ENCODE peak calls at places on chromosomes 7 and 10, in four cellular contexts. A is AG10803, X is astrocyte of the spinal cord, V is choroid plexus epithelial cell. Z is an unnamed sample.

GRCh38 chr10:28378986-28379585 is 76.2 kb upstream of the MPP7 start:
- DNase-seq in A (no peak), X (no peak), V (no peak), Z (no peak)

GRCh38 chr10:6746782-6747181 is 166.7 kb upstream of the PRKCQ start:
- DNase-seq in A (peak), X (no peak), V (peak), Z (no peak)

GRCh38 chr10:12243860-12244620 is 48.1 kb downstream of the CDC123 start:
- DNase-seq in A (no peak), X (no peak), V (no peak), Z (no peak)

GRCh38 chr10:86169506-86170254 is 196.9 kb downstream of the GRID1 start:
- DNase-seq in A (no peak), X (no peak), V (no peak), Z (peak)

GRCh38 chr10:132878091-132878729 is 64.2 kb downstream of the CFAP46 start:
- DNase-seq in A (peak), X (no peak), V (no peak), Z (no peak)

GRCh38 chr10:128268015-128268722 is 141.9 kb upstream of the MKI67 start:
- DNase-seq in A (no peak), X (no peak), V (peak), Z (peak)

GRCh38 chr7:2198760-2199159 is 34.0 kb downstream of the MAD1L1 start:
- DNase-seq in A (no peak), X (no peak), V (no peak), Z (no peak)

GRCh38 chr7:5420841-5421625 is 2.6 kb downstream of the TNRC18 start:
- DNase-seq in A (no peak), X (no peak), V (peak), Z (no peak)

GRCh38 chr7:32171248-32171647 is 101.0 kb upstream of the PDE1C start:
- DNase-seq in A (no peak), X (no peak), V (no peak), Z (no peak)

GRCh38 chr7:103679156-103680132 is 233.4 kb upstream of the SLC26A5 start:
- DNase-seq in A (no peak), X (peak), V (peak), Z (no peak)

GRCh38 chr10:105797234-105797890 is 1156.3 kb downstream of the SORCS3 start:
- DNase-seq in A (no peak), X (peak), V (peak), Z (peak)

GRCh38 chr10:44935201-44935960 is 24.2 kb upstream of the RASSF4 start:
- DNase-seq in A (peak), X (peak), V (peak), Z (no peak)

GRCh38 chr10:88624840-88625239 is 38.3 kb downstream of the LIPJ start:
- DNase-seq in A (no peak), X (no peak), V (no peak), Z (no peak)

GRCh38 chr7:7982904-7983303 is 14.3 kb downstream of the GLCCI1 start:
- DNase-seq in A (no peak), X (no peak), V (no peak), Z (no peak)

GRCh38 chr7:87876759-87877234 is 504 bp downstream of the DBF4 start:
- DNase-seq in A (peak), X (peak), V (peak), Z (no peak)

GRCh38 chr7:32564542-32564941 is 69.3 kb downstream of the AVL9 start:
- DNase-seq in A (no peak), X (no peak), V (peak), Z (no peak)

GRCh38 chr7:133945497-133945896 is 181.6 kb upstream of the LRGUK start:
- DNase-seq in A (peak), X (no peak), V (peak), Z (no peak)

GRCh38 chr7:116180302-116180701 is 30.0 kb upstream of the TES start:
- DNase-seq in A (peak), X (peak), V (peak), Z (peak)

GRCh38 chr7:111752022-111752582 is 189.8 kb upstream of the IMMP2L start:
- DNase-seq in A (peak), X (peak), V (peak), Z (peak)

GRCh38 chr7:105678811-105679495 is 97.7 kb upstream of the EFCAB10 start:
- DNase-seq in A (peak), X (no peak), V (peak), Z (no peak)

GRCh38 chr10:128045833-128046120 is 80.4 kb downstream of the MKI67 start:
- DNase-seq in A (no peak), X (no peak), V (no peak), Z (no peak)

GRCh38 chr7:152583006-152583405 is 92.9 kb downstream of the XRCC2 start:
- DNase-seq in A (no peak), X (no peak), V (no peak), Z (no peak)

GRCh38 chr7:103990991-103991390 is 1.5 kb upstream of the RELN start:
- DNase-seq in A (no peak), X (no peak), V (no peak), Z (no peak)

GRCh38 chr10:5959581-5960069 is 17.7 kb downstream of the IL15RA start:
- DNase-seq in A (no peak), X (no peak), V (no peak), Z (no peak)

GRCh38 chr10:3592424-3592823 is 192.6 kb downstream of the KLF6 start:
- DNase-seq in A (no peak), X (no peak), V (no peak), Z (no peak)

GRCh38 chr7:152489044-152489443 is 53.2 kb upstream of the KMT2C start:
- DNase-seq in A (no peak), X (no peak), V (no peak), Z (no peak)

GRCh38 chr7:151539055-151539714 is 19.5 kb upstream of the RHEB start:
- DNase-seq in A (no peak), X (no peak), V (peak), Z (no peak)

GRCh38 chr7:141409911-141410329 is 141.3 kb upstream of the AGK start:
- DNase-seq in A (no peak), X (no peak), V (no peak), Z (no peak)

GRCh38 chr7:31488562-31489203 is 25.2 kb upstream of the ITPRID1 start:
- DNase-seq in A (peak), X (peak), V (peak), Z (peak)

GRCh38 chr7:63900394-63901203 is 98.0 kb upstream of the ZNF722 start:
- DNase-seq in A (peak), X (no peak), V (no peak), Z (no peak)

GRCh38 chr10:14971867-14972448 is 12.8 kb downstream of the MEIG1 start:
- DNase-seq in A (no peak), X (peak), V (peak), Z (peak)

GRCh38 chr10:119336599-119336998 is 129.2 kb downstream of the GRK5 start:
- DNase-seq in A (no peak), X (no peak), V (no peak), Z (no peak)

GRCh38 chr10:100182908-100183307 is 2.9 kb downstream of the ERLIN1 start:
- DNase-seq in A (no peak), X (no peak), V (no peak), Z (no peak)

GRCh38 chr7:47979145-47979831 is at the start of gene HUS1:
- DNase-seq in A (peak), X (peak), V (peak), Z (peak)

GRCh38 chr7:8261711-8262695 is at the start of gene ICA1:
- DNase-seq in A (peak), X (peak), V (peak), Z (no peak)

GRCh38 chr7:74429153-74429747 is 24.5 kb upstream of the GTF2IRD1 start:
- DNase-seq in A (peak), X (peak), V (peak), Z (no peak)
- H3K4me3 ChIP-seq in A (no peak), X (no peak), V (no peak), Z (no peak)

DNA sequence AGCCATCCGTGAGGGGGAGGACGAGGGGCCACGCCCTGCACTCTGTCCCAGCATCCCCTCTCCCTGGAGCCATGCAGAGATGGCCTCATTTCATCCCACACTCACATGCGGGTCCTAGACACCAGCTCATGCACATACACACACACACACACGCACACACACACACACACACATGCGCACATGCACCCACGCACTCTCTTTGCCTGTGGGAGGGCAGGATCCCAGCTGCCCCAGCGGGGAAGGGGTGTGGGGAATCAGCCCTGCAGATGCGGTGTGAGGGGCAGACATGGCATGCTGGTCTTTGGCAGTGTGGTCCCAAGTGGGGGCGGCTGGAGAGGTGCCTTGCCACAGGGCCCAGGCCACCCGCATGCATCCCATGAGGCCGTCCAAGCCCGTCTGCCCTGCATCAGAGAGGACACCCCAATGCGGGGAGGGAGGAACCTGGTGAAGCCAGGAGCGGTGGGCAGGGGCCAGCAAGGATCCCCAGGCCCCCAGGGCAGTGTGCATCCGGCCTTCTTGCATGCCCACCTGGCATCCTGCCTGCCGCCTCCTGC is 68.1 kb downstream of the LHPP start:
- DNase-seq in A (no peak), X (no peak), V (no peak), Z (no peak)
- H3K4me3 ChIP-seq in A (no peak), X (no peak), V (no peak), Z (no peak)

DNA sequence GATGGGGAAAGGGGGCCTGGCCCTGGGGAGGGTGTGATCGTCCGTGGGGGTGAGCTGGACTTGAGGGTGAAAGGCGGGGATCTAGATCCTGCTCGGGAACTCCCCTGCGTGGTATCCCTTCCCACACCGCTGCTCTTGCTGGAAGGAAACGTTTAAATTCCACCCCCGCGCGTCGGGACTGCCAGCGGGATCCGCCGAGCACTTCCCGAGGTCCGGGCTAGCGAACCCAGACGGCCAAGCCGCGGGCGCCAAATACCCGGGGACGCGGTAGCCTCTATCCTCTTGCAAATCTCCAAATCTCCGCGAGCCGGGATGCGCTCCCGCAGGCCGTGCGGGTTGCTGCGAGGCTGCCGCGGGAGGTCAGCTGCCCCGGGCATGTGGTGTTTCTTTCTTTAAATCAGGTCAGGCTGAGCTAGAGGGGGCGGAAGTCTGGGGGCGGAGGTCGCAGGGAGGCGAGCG is 904 bp downstream of the NPTX2 start:
- DNase-seq in A (no peak), X (no peak), V (no peak), Z (no peak)
- H3K4me3 ChIP-seq in A (no peak), X (no peak), V (no peak), Z (no peak)

GRCh38 chr10:73871915-73872710 is 2.2 kb downstream of the CAMK2G start:
- DNase-seq in A (peak), X (no peak), V (peak), Z (no peak)
- H3K4me3 ChIP-seq in A (peak), X (no peak), V (no peak), Z (no peak)

GRCh38 chr7:128890306-128891109 is 20.0 kb downstream of the KCP start:
- DNase-seq in A (no peak), X (no peak), V (no peak), Z (no peak)
- H3K4me3 ChIP-seq in A (no peak), X (no peak), V (no peak), Z (no peak)

GRCh38 chr10:613661-614340 is 75.7 kb downstream of the DIP2C start:
- DNase-seq in A (no peak), X (no peak), V (no peak), Z (no peak)

GRCh38 chr10:617471-617870 is 72.0 kb downstream of the DIP2C start:
- DNase-seq in A (no peak), X (no peak), V (no peak), Z (no peak)

GRCh38 chr10:614772-615582 is 74.5 kb downstream of the DIP2C start:
- DNase-seq in A (peak), X (no peak), V (no peak), Z (no peak)

GRCh38 chr10:614341-614664 is 75.2 kb downstream of the DIP2C start:
- DNase-seq in A (no peak), X (no peak), V (no peak), Z (no peak)

DNA sequence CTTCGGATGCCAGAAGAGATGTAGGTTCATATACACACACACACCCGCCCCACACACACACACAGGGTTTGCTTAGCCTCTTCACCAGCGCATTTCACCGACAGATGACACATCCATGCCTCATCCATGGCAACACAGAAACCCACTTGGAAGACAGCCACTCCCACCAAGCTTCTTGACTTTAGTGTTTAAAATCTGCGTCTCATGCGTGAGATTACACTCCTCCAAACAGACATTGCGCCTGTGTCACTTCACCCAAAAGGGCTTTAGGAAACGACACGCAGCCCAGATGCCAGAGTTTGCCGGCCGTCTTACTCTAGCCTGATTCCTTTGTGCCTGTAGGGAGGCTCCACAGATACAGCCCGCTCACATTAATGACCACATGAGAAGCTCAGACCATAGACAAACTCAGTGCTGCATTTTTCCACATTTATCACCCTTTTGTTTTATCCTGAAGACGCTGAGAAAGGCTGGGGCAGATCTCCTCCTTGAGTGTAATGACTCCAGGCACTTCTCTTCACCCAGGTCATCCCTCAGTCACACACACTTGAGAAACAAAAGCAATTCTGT is 73.8 kb downstream of the DIP2C start:
- DNase-seq in A (peak), X (peak), V (peak), Z (no peak)
- H3K4me3 ChIP-seq in A (peak), X (no peak), V (no peak), Z (no peak)

DNA sequence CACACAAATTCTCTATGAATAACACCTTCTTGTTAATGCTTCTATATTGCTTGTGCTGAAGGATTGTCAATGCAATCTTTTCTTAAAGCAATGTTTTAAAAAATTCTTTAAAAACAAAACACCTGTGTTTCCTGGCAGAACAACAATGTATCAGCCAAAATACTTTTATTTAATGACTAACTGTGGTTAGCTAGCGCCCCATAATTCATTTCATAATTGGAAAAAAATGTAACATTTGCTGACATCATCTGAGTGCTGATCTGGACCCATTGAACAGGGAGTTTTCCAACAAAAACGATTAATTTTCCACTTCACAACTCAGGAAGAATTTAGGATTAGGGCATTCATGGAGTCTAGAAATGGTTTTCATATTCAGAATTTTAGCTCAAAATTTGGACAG is 137.6 kb upstream of the CDK6 start:
- DNase-seq in A (peak), X (peak), V (peak), Z (no peak)
- H3K4me3 ChIP-seq in A (no peak), X (no peak), V (no peak), Z (no peak)

DNA sequence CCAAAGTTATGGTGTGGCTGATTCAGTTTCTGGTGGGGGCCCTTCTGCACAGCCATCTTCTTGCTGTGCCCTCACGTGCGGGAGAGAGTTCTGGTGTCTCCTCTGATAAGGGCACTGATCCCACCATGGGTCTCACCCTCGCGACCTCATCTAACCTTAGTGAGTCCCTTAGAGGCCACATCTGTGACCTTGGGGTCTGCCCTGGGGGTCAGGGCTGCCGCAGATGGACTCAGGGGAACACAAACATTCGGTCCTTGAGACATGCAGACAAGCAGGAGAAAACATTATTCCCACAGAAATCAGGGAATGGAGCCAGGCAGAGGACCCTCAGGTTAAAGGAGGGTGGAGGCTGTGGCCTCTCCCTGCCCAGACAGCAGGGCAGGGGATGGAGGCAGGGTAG is 177.9 kb downstream of the DNAJB6 start:
- DNase-seq in A (no peak), X (no peak), V (no peak), Z (no peak)
- H3K4me3 ChIP-seq in A (no peak), X (no peak), V (no peak), Z (no peak)

Z was measured in Jurkat, Clone E6-1.